ENCODE peak calls at places on chromosomes 12 and 14, in nine cellular contexts. One of them, this sample, is unnamed.

GRCh38 chr14:85214471-85214870 is 315.5 kb upstream of the FLRT2 start:
- DNase-seq in ascending aorta: no peak
- DNase-seq in GM10248: no peak
- DNase-seq in brain microvascular endothelial cell: peak; percentile 73
- DNase-seq in progenitor cell of endocrine pancreas: no peak
- DNase-seq in colonic mucosa: no peak
- DNase-seq in endothelial cell: no peak
- DNase-seq in upper lobe of right lung: no peak
- DNase-seq in RWPE1: no peak
- DNase-seq in this sample: no peak

GRCh38 chr14:63286071-63286470 is 32.7 kb downstream of the GPHB5 start:
- DNase-seq in ascending aorta: no peak
- DNase-seq in GM10248: no peak
- DNase-seq in brain microvascular endothelial cell: no peak
- DNase-seq in progenitor cell of endocrine pancreas: no peak
- DNase-seq in colonic mucosa: no peak
- DNase-seq in endothelial cell: no peak
- DNase-seq in upper lobe of right lung: no peak
- DNase-seq in RWPE1: no peak
- DNase-seq in this sample: no peak

GRCh38 chr12:118356809-118357326 is 15.8 kb downstream of the TAOK3 start:
- DNase-seq in ascending aorta: no peak
- DNase-seq in GM10248: peak; percentile 23
- DNase-seq in brain microvascular endothelial cell: peak; percentile 48
- DNase-seq in progenitor cell of endocrine pancreas: no peak
- DNase-seq in colonic mucosa: no peak
- DNase-seq in endothelial cell: no peak
- DNase-seq in upper lobe of right lung: no peak
- DNase-seq in RWPE1: peak; percentile 70
- DNase-seq in this sample: peak; percentile 32

GRCh38 chr14:99246536-99247083 is 25.4 kb downstream of the BCL11B start:
- DNase-seq in ascending aorta: no peak
- DNase-seq in GM10248: no peak
- DNase-seq in brain microvascular endothelial cell: no peak
- DNase-seq in progenitor cell of endocrine pancreas: no peak
- DNase-seq in colonic mucosa: no peak
- DNase-seq in endothelial cell: no peak
- DNase-seq in upper lobe of right lung: no peak
- DNase-seq in RWPE1: no peak
- DNase-seq in this sample: peak; percentile 64

GRCh38 chr12:39145175-39145999 is 240.0 kb upstream of the CPNE8 start:
- DNase-seq in ascending aorta: no peak
- DNase-seq in GM10248: peak; percentile 45
- DNase-seq in brain microvascular endothelial cell: no peak
- DNase-seq in progenitor cell of endocrine pancreas: peak; percentile 41
- DNase-seq in colonic mucosa: peak; percentile 69
- DNase-seq in endothelial cell: peak; percentile 73
- DNase-seq in upper lobe of right lung: peak; percentile 83
- DNase-seq in RWPE1: no peak
- DNase-seq in this sample: peak; percentile 43

GRCh38 chr12:904010-904414 is 45.5 kb downstream of the RAD52 start:
- DNase-seq in ascending aorta: no peak
- DNase-seq in GM10248: no peak
- DNase-seq in brain microvascular endothelial cell: no peak
- DNase-seq in progenitor cell of endocrine pancreas: no peak
- DNase-seq in colonic mucosa: no peak
- DNase-seq in endothelial cell: no peak
- DNase-seq in upper lobe of right lung: no peak
- DNase-seq in RWPE1: no peak
- DNase-seq in this sample: no peak

GRCh38 chr12:40336573-40337199 is 111.9 kb downstream of the LRRK2 start:
- DNase-seq in ascending aorta: no peak
- DNase-seq in GM10248: peak; percentile 30
- DNase-seq in brain microvascular endothelial cell: no peak
- DNase-seq in progenitor cell of endocrine pancreas: no peak
- DNase-seq in colonic mucosa: no peak
- DNase-seq in endothelial cell: no peak
- DNase-seq in upper lobe of right lung: no peak
- DNase-seq in RWPE1: peak; percentile 37
- DNase-seq in this sample: no peak

GRCh38 chr14:94581127-94581999 is at the start of gene SERPINA5:
- DNase-seq in ascending aorta: no peak
- DNase-seq in GM10248: no peak
- DNase-seq in brain microvascular endothelial cell: peak; percentile 62
- DNase-seq in progenitor cell of endocrine pancreas: no peak
- DNase-seq in colonic mucosa: no peak
- DNase-seq in endothelial cell: peak; percentile 5
- DNase-seq in upper lobe of right lung: peak; percentile 67
- DNase-seq in RWPE1: no peak
- DNase-seq in this sample: no peak

GRCh38 chr14:99853206-99853605 is 60.0 kb downstream of the EML1 start:
- DNase-seq in ascending aorta: no peak
- DNase-seq in GM10248: no peak
- DNase-seq in brain microvascular endothelial cell: no peak
- DNase-seq in progenitor cell of endocrine pancreas: no peak
- DNase-seq in colonic mucosa: no peak
- DNase-seq in endothelial cell: no peak
- DNase-seq in upper lobe of right lung: no peak
- DNase-seq in RWPE1: no peak
- DNase-seq in this sample: no peak

GRCh38 chr14:51328089-51328941 is 88.3 kb downstream of the TMX1 start:
- DNase-seq in ascending aorta: no peak
- DNase-seq in GM10248: no peak
- DNase-seq in brain microvascular endothelial cell: peak; percentile 59
- DNase-seq in progenitor cell of endocrine pancreas: no peak
- DNase-seq in colonic mucosa: no peak
- DNase-seq in endothelial cell: no peak
- DNase-seq in upper lobe of right lung: no peak
- DNase-seq in RWPE1: no peak
- DNase-seq in this sample: peak; percentile 75

GRCh38 chr12:61654698-61655097 is 605.5 kb upstream of the USP15 start:
- DNase-seq in ascending aorta: no peak
- DNase-seq in GM10248: no peak
- DNase-seq in brain microvascular endothelial cell: peak; percentile 34
- DNase-seq in progenitor cell of endocrine pancreas: no peak
- DNase-seq in colonic mucosa: no peak
- DNase-seq in endothelial cell: no peak
- DNase-seq in upper lobe of right lung: no peak
- DNase-seq in RWPE1: no peak
- DNase-seq in this sample: no peak

DNA sequence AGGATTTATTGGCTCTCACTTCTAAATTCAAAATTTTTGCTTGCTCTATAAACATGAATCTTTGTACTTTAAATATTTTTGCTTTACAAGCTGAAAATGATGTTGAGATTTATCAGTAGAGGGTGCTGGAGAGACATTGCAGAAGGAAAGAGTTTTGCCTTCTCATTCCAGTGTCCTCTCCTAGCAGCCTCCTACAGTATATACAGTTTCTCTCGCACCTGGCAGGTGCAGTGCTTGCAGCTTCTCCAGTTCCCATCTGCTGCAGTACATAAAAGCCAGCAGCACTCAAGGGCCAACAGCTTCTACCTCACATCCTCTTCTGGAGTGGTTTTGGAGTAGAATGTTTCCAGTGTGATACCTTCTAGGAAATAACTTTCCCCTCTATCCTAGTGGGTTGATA is 601.8 kb upstream of the ATXN7L3B start:
- DNase-seq in ascending aorta: no peak
- DNase-seq in GM10248: no peak
- DNase-seq in brain microvascular endothelial cell: no peak
- DNase-seq in progenitor cell of endocrine pancreas: no peak
- DNase-seq in colonic mucosa: no peak
- DNase-seq in endothelial cell: no peak
- DNase-seq in upper lobe of right lung: no peak
- DNase-seq in RWPE1: no peak
- DNase-seq in this sample: no peak
- TF ChIP-seq CTCF in ascending aorta: no peak
- TF ChIP-seq CTCF in GM10248: no peak
- TF ChIP-seq CTCF in brain microvascular endothelial cell: peak; percentile 49
- TF ChIP-seq CTCF in progenitor cell of endocrine pancreas: peak; percentile 40
- TF ChIP-seq CTCF in colonic mucosa: no peak
- TF ChIP-seq CTCF in endothelial cell: no peak
- TF ChIP-seq CTCF in upper lobe of right lung: no peak
- TF ChIP-seq CTCF in RWPE1: peak; percentile 16
- TF ChIP-seq CTCF in this sample: no peak

GRCh38 chr12:54017027-54017788 is 8.4 kb downstream of the HOXC8 start:
- DNase-seq in ascending aorta: no peak
- DNase-seq in GM10248: no peak
- DNase-seq in brain microvascular endothelial cell: no peak
- DNase-seq in progenitor cell of endocrine pancreas: no peak
- DNase-seq in colonic mucosa: no peak
- DNase-seq in endothelial cell: no peak
- DNase-seq in upper lobe of right lung: no peak
- DNase-seq in RWPE1: peak; percentile 59
- DNase-seq in this sample: no peak
- TF ChIP-seq CTCF in ascending aorta: no peak
- TF ChIP-seq CTCF in GM10248: no peak
- TF ChIP-seq CTCF in brain microvascular endothelial cell: no peak
- TF ChIP-seq CTCF in progenitor cell of endocrine pancreas: no peak
- TF ChIP-seq CTCF in colonic mucosa: no peak
- TF ChIP-seq CTCF in endothelial cell: no peak
- TF ChIP-seq CTCF in upper lobe of right lung: no peak
- TF ChIP-seq CTCF in RWPE1: no peak
- TF ChIP-seq CTCF in this sample: no peak

GRCh38 chr12:49105504-49106120 is 5.0 kb downstream of the LMBR1L start:
- DNase-seq in ascending aorta: no peak
- DNase-seq in GM10248: no peak
- DNase-seq in brain microvascular endothelial cell: peak; percentile 48
- DNase-seq in progenitor cell of endocrine pancreas: no peak
- DNase-seq in colonic mucosa: no peak
- DNase-seq in endothelial cell: no peak
- DNase-seq in upper lobe of right lung: no peak
- DNase-seq in RWPE1: peak; percentile 41
- DNase-seq in this sample: no peak

GRCh38 chr12:49108958-49109404 is 1.7 kb downstream of the LMBR1L start:
- DNase-seq in ascending aorta: no peak
- DNase-seq in GM10248: no peak
- DNase-seq in brain microvascular endothelial cell: no peak
- DNase-seq in progenitor cell of endocrine pancreas: no peak
- DNase-seq in colonic mucosa: peak; percentile 81
- DNase-seq in endothelial cell: no peak
- DNase-seq in upper lobe of right lung: peak; percentile 73
- DNase-seq in RWPE1: no peak
- DNase-seq in this sample: no peak

GRCh38 chr12:49111206-49111605 is 559 bp upstream of the LMBR1L start:
- DNase-seq in ascending aorta: no peak
- DNase-seq in GM10248: no peak
- DNase-seq in brain microvascular endothelial cell: no peak
- DNase-seq in progenitor cell of endocrine pancreas: no peak
- DNase-seq in colonic mucosa: no peak
- DNase-seq in endothelial cell: no peak
- DNase-seq in upper lobe of right lung: no peak
- DNase-seq in RWPE1: no peak
- DNase-seq in this sample: no peak

GRCh38 chr12:49109631-49110172 is 945 bp downstream of the LMBR1L start:
- DNase-seq in ascending aorta: no peak
- DNase-seq in GM10248: no peak
- DNase-seq in brain microvascular endothelial cell: no peak
- DNase-seq in progenitor cell of endocrine pancreas: no peak
- DNase-seq in colonic mucosa: no peak
- DNase-seq in endothelial cell: no peak
- DNase-seq in upper lobe of right lung: no peak
- DNase-seq in RWPE1: no peak
- DNase-seq in this sample: no peak

DNA sequence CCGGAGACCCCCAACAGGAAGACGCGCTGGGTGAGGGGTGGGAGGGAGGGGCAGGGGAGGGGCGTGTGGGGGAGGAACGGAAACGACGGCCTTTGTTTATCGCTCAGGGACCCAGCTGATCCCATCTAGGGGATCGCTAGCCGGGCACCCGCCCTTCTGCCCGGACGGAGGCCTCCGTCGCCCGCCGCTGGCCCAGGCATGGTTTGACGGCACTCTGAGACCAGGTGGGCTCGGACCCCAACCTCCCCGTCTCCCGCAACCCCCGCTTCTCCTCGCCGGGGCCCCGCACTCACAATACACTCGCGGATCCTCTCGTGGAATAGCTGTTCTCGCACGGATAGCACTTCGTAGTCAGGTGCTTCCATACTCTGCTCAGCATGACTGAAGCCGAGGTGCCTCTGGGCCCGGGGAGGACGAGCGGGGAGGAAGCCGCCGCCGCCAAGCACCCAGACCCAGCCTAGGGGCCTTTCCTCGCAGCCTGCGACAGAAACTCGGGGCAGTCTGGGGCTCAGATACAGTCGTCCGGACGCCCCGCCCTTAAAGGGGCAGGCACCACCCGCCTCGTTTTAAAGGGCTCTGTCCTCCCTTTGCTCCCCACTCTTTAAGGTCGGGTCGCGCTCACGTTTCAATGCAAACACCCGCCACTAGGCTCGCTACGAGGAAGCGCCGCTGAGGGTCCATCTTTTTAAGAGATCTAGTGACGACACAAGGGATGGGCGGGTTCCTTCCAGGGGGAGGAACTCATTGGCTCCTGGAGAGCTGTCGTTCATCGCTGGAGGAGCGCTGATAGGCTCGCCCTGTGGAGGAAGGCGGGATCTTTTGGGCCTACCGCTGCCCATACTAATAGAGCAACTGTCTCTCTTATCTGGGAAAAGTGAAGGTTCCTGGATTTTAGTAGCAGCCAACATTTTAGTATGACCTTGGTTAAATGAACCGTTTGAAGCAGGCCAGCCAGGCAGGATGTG is at the start of gene LMBR1L:
- DNase-seq in ascending aorta: peak; percentile 90
- DNase-seq in GM10248: peak; percentile 99
- DNase-seq in brain microvascular endothelial cell: peak; percentile 98
- DNase-seq in progenitor cell of endocrine pancreas: peak; percentile 86
- DNase-seq in colonic mucosa: peak; percentile 97
- DNase-seq in endothelial cell: peak; percentile 88
- DNase-seq in upper lobe of right lung: peak; percentile 95
- DNase-seq in RWPE1: peak; percentile 100
- DNase-seq in this sample: peak; percentile 99
- TF ChIP-seq CTCF in ascending aorta: peak; percentile 64
- TF ChIP-seq CTCF in GM10248: peak; percentile 9
- TF ChIP-seq CTCF in brain microvascular endothelial cell: peak; percentile 62
- TF ChIP-seq CTCF in progenitor cell of endocrine pancreas: peak; percentile 55
- TF ChIP-seq CTCF in colonic mucosa: peak; percentile 43
- TF ChIP-seq CTCF in endothelial cell: peak; percentile 37
- TF ChIP-seq CTCF in upper lobe of right lung: peak; percentile 55
- TF ChIP-seq CTCF in RWPE1: peak; percentile 47
- TF ChIP-seq CTCF in this sample: peak; percentile 50

DNA sequence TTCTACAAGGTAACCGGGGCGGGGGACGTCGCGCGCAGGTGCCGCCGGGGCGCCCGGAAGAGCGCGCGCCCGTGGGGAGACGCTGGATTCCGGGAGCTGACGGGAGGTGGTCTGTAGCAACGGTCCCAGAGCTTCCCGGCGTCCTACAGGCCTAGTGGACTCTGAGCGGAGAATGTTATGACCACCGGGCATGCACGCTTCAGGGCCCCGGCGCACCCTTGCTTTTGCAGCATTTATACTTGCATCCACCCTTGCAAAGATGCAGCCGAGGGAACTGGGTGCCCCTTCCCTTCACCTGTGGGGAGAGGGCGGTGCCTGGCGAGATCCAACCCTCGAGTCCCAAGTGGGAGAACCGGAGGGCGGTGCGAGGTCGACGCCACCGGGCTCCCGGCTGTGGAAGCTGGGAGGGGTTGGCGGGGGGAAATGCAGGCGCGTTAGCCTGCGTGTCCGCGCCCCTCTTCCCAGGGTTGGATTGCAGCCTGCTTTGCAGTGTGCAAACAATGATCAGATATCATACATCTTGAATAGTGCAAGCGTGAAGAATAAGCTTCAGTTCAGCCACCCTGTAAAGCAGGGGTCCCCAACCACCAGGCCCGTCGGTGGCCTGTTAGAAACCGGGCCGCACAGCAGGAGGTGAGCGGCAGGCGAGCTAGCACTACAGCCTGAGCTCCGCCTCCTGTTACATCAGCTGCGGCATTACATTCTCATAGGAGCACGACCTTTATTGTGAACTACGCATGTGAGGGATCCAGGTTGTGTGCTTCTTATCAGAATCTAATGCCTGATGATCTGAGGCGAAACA is 576 bp downstream of the ERP29 start:
- DNase-seq in ascending aorta: no peak
- DNase-seq in GM10248: peak; percentile 34
- DNase-seq in brain microvascular endothelial cell: peak; percentile 82
- DNase-seq in progenitor cell of endocrine pancreas: peak; percentile 26
- DNase-seq in colonic mucosa: peak; percentile 75
- DNase-seq in endothelial cell: peak; percentile 56
- DNase-seq in upper lobe of right lung: peak; percentile 87
- DNase-seq in RWPE1: peak; percentile 42
- DNase-seq in this sample: peak; percentile 86
- TF ChIP-seq CTCF in ascending aorta: no peak
- TF ChIP-seq CTCF in GM10248: no peak
- TF ChIP-seq CTCF in brain microvascular endothelial cell: no peak
- TF ChIP-seq CTCF in progenitor cell of endocrine pancreas: peak; percentile 21
- TF ChIP-seq CTCF in colonic mucosa: no peak
- TF ChIP-seq CTCF in endothelial cell: peak; percentile 12
- TF ChIP-seq CTCF in upper lobe of right lung: no peak
- TF ChIP-seq CTCF in RWPE1: no peak
- TF ChIP-seq CTCF in this sample: peak; percentile 39